ENCODE peak calls at places on chromosomes 13 and 19, in eight cellular contexts. K, L, N, Q, E, O, R and Z are unnamed samples.
A peak's percentile ranks its signal among the peaks of the same experiment; 100 is the strongest.

GRCh38 chr19:29410974-29411615 is 114.7 kb upstream of the VSTM2B start:
- DNase-seq in K (no peak), L (no peak), N (no peak), Q (no peak), E (no peak), O (no peak), R (no peak), Z (no peak)

GRCh38 chr13:57666131-57666530 is 34.6 kb downstream of the PCDH17 start:
- DNase-seq in K (no peak), L (no peak), N (no peak), Q (no peak), E (no peak), O (no peak), R (no peak), Z (no peak)

GRCh38 chr13:30868806-30869470 is 37.1 kb upstream of the MEDAG start:
- DNase-seq in K (peak; percentile 75), L (no peak), N (no peak), Q (no peak), E (no peak), O (no peak), R (no peak), Z (no peak)

GRCh38 chr13:107211073-107211472 is 643.1 kb upstream of the ARGLU1 start:
- DNase-seq in K (peak; percentile 82), L (peak; percentile 94), N (no peak), Q (peak; percentile 20), E (peak; percentile 55), O (peak; percentile 70), R (peak; percentile 66), Z (peak; percentile 29)

GRCh38 chr13:101868585-101869469 is 416.4 kb downstream of the ITGBL1 start:
- DNase-seq in K (no peak), L (no peak), N (no peak), Q (no peak), E (no peak), O (no peak), R (no peak), Z (no peak)

GRCh38 chr13:74191036-74191809 is 57.0 kb upstream of the KLF12 start:
- DNase-seq in K (no peak), L (no peak), N (no peak), Q (no peak), E (no peak), O (no peak), R (no peak), Z (no peak)

GRCh38 chr13:79541426-79542049 is 60.6 kb downstream of the NDFIP2 start:
- DNase-seq in K (peak; percentile 75), L (peak; percentile 78), N (no peak), Q (no peak), E (peak; percentile 36), O (peak; percentile 21), R (no peak), Z (peak; percentile 32)

GRCh38 chr13:48976677-48977625 is 1.2 kb downstream of the FNDC3A start:
- DNase-seq in K (peak; percentile 35), L (no peak), N (no peak), Q (no peak), E (no peak), O (no peak), R (no peak), Z (no peak)

GRCh38 chr13:76754414-76754813 is 131.8 kb downstream of the KCTD12 start:
- DNase-seq in K (peak; percentile 30), L (peak; percentile 92), N (no peak), Q (no peak), E (peak; percentile 21), O (no peak), R (peak; percentile 40), Z (no peak)

GRCh38 chr19:4371898-4372629 is 28.3 kb downstream of the SH3GL1 start:
- DNase-seq in K (no peak), L (no peak), N (no peak), Q (no peak), E (no peak), O (no peak), R (no peak), Z (no peak)

DNA sequence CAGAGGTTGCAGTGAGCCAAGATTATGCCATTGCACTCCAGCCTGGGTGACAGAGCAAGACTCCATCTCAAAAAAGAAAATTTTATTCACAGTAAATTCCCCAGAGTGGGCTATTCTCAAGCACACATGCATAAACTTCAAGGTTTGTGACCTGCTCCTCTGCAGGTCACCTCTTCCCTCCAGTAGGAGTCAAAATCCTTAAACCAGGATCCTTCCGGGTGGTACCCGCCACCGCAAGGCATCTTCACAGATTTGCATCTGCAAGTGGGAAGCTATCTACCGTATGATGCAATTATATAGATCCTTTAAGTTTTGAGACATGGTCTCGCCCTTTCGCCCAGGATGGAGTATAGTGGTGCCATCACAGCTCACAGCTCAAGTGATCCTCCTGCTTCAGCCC is 3.0 kb upstream of the ECH1 start:
- DNase-seq in K (no peak), L (no peak), N (no peak), Q (no peak), E (no peak), O (no peak), R (no peak), Z (no peak)
- TF ChIP-seq CTCF in K (no peak), L (no peak), N (no peak), Q (no peak), E (no peak), O (no peak), R (no peak), Z (no peak)

GRCh38 chr19:54390942-54391577 is 24.2 kb upstream of the TTYH1 start:
- DNase-seq in K (peak; percentile 67), L (peak; percentile 77), N (no peak), Q (peak; percentile 74), E (peak; percentile 33), O (peak; percentile 68), R (peak; percentile 29), Z (no peak)
- TF ChIP-seq CTCF in K (peak; percentile 70), L (peak; percentile 75), N (peak; percentile 58), Q (peak; percentile 94), E (peak; percentile 86), O (peak; percentile 92), R (peak; percentile 69), Z (peak; percentile 70)

GRCh38 chr19:19315444-19315843 is 4.9 kb downstream of the SUGP1 start:
- DNase-seq in K (no peak), L (no peak), N (no peak), Q (no peak), E (no peak), O (no peak), R (no peak), Z (no peak)
- TF ChIP-seq CTCF in K (no peak), L (no peak), N (no peak), Q (no peak), E (no peak), O (no peak), R (no peak), Z (peak; percentile 20)

GRCh38 chr19:38711726-38712153 is 32.5 kb downstream of the CAPN12 start:
- DNase-seq in K (peak; percentile 97), L (peak; percentile 75), N (no peak), Q (no peak), E (no peak), O (no peak), R (peak; percentile 84), Z (peak; percentile 41)
- TF ChIP-seq CTCF in K (no peak), L (no peak), N (peak; percentile 11), Q (no peak), E (no peak), O (no peak), R (no peak), Z (peak; percentile 22)

GRCh38 chr13:33312150-33312908 is 26.8 kb upstream of the STARD13 start:
- DNase-seq in K (peak; percentile 43), L (peak; percentile 36), N (no peak), Q (no peak), E (peak; percentile 21), O (no peak), R (no peak), Z (no peak)
- TF ChIP-seq CTCF in K (peak; percentile 30), L (peak; percentile 21), N (peak; percentile 25), Q (no peak), E (peak; percentile 11), O (peak; percentile 37), R (peak; percentile 11), Z (peak; percentile 62)